ENCODE peak calls at places on chromosomes 12 and 14, in six cellular contexts. S is fibroblast of lung, O is PC-3, R is HCT116, J is kidney, X is mammary epithelial cell. P is an unnamed sample.

GRCh38 chr12:65532162-65532561 is 253.7 kb downstream of the MSRB3 start:
- DNase-seq in X (no peak), J (no peak), O (peak; percentile 16), R (no peak), S (peak; percentile 63), P (peak; percentile 55)

GRCh38 chr12:27331927-27332324 is 710 bp upstream of the BMAL2 start:
- DNase-seq in J (no peak), R (no peak), O (peak; percentile 46), S (no peak), X (peak; percentile 42), P (no peak)

GRCh38 chr12:52182456-52182855 is 9.4 kb downstream of the KRT80 start:
- DNase-seq in J (no peak), X (no peak), S (no peak), R (no peak), O (no peak), P (no peak)

GRCh38 chr12:43501705-43502104 is 50.3 kb downstream of the ADAMTS20 start:
- DNase-seq in S (peak; percentile 2), R (peak; percentile 36), X (peak; percentile 11), O (peak; percentile 47), J (no peak), P (peak; percentile 76)

GRCh38 chr12:90653051-90653450 is 301.9 kb downstream of the CCER1 start:
- DNase-seq in R (no peak), X (peak; percentile 21), J (no peak), O (no peak), S (peak; percentile 37), P (peak; percentile 48)

GRCh38 chr14:71856199-71856919 is 75.9 kb upstream of the RGS6 start:
- DNase-seq in O (no peak), J (no peak), R (no peak), X (peak; percentile 15), S (no peak), P (no peak)

GRCh38 chr12:42410345-42410744 is 84.4 kb downstream of the PPHLN1 start:
- DNase-seq in O (peak; percentile 13), R (no peak), J (no peak), X (no peak), S (peak; percentile 41), P (no peak)

GRCh38 chr14:69260979-69261605 is 1.1 kb downstream of the GALNT16 start:
- DNase-seq in O (peak; percentile 37), R (no peak), X (no peak), J (peak; percentile 77), S (no peak), P (peak; percentile 64)

GRCh38 chr12:78439666-78440065 is 424.9 kb upstream of the SYT1 start:
- DNase-seq in J (no peak), R (no peak), X (no peak), S (no peak), O (no peak), P (no peak)

GRCh38 chr12:122123761-122124145 is 45.2 kb downstream of the MLXIP start:
- DNase-seq in X (no peak), J (peak; percentile 37), R (no peak), S (no peak), O (no peak), P (no peak)

GRCh38 chr14:36947362-36947761 is 225.0 kb downstream of the SLC25A21 start:
- DNase-seq in S (no peak), R (no peak), X (no peak), O (peak; percentile 48), J (no peak), P (no peak)

GRCh38 chr14:68756734-68757133 is 36.1 kb downstream of the ZFP36L1 start:
- DNase-seq in R (no peak), J (no peak), X (peak; percentile 35), O (no peak), S (no peak), P (no peak)

GRCh38 chr14:23817164-23817767 is 136.3 kb upstream of the DHRS4 start:
- DNase-seq in J (no peak), O (no peak), X (no peak), R (no peak), S (no peak), P (no peak)

GRCh38 chr14:69631509-69631908 is 20.1 kb downstream of the SUSD6 start:
- DNase-seq in R (no peak), O (peak; percentile 59), J (no peak), S (peak; percentile 56), X (no peak), P (no peak)

GRCh38 chr12:94445662-94446061 is 14.0 kb downstream of the CEP83 start:
- DNase-seq in R (no peak), O (peak; percentile 34), X (no peak), S (peak; percentile 5), J (no peak), P (no peak)

GRCh38 chr12:106369624-106370346 is 12.2 kb downstream of the POLR3B start:
- DNase-seq in S (peak; percentile 88), R (no peak), O (peak; percentile 86), J (no peak), X (peak; percentile 81), P (peak; percentile 69)

GRCh38 chr12:125329239-125330238 is 264.3 kb downstream of the AACS start:
- DNase-seq in O (no peak), X (no peak), J (no peak), S (peak; percentile 17), R (no peak), P (no peak)

GRCh38 chr12:72141381-72141780 is 130.8 kb upstream of the TRHDE start:
- DNase-seq in O (peak; percentile 61), X (peak; percentile 24), J (no peak), S (peak; percentile 2), R (peak; percentile 22), P (peak; percentile 11)

GRCh38 chr12:132130690-132131089 is 13.4 kb downstream of the DDX51 start:
- DNase-seq in X (no peak), O (no peak), J (no peak), R (no peak), S (no peak), P (no peak)

GRCh38 chr14:52553002-52553670 is 500 bp downstream of the GPR137C start:
- DNase-seq in S (peak; percentile 16), R (no peak), J (peak; percentile 84), X (peak; percentile 25), O (peak; percentile 28), P (peak; percentile 59)

GRCh38 chr14:34241185-34241711 is 220.8 kb downstream of the SPTSSA start:
- DNase-seq in S (no peak), R (no peak), J (no peak), O (no peak), X (no peak), P (no peak)

GRCh38 chr14:89493877-89494634 is 77.0 kb upstream of the FOXN3 start:
- DNase-seq in R (no peak), O (no peak), S (peak; percentile 54), J (no peak), X (no peak), P (no peak)

DNA sequence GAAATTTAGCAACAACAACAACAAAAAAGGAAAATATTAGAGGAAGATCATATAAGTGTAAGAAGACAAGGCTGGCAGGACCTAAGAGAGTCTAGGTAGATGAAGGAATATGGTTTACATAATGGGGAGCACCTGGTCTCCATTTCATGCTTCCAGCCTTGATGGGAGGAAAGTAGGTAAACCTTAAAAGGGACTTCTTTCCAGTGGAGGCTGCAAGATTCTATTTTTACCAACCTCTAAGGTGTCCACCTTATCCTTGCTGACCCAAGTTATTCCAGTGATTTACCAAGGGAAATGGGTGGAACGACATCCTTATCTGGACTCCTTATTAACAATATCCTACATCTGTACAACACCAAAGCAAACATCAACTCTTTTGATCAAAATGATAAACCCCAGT is 30.0 kb downstream of the DAD1 start:
- DNase-seq in J (no peak), X (no peak), O (no peak), R (no peak), S (no peak), P (no peak)
- H3K9ac ChIP-seq in J (no peak overlapping the region), X (no peak overlapping the region), O (no peak overlapping the region), R (no peak overlapping the region), S (no peak overlapping the region), P (no peak overlapping the region)

GRCh38 chr14:21258889-21259787 is 10.1 kb downstream of the HNRNPC start:
- DNase-seq in J (no peak), O (no peak), S (no peak), R (no peak), X (no peak), P (no peak)

GRCh38 chr14:21256539-21257394 is 12.5 kb downstream of the HNRNPC start:
- DNase-seq in O (no peak), X (no peak), R (no peak), S (no peak), J (no peak), P (peak; percentile 36)

GRCh38 chr14:21258194-21258888 is 10.9 kb downstream of the HNRNPC start:
- DNase-seq in X (no peak), O (no peak), J (no peak), R (no peak), S (no peak), P (no peak)

GRCh38 chr14:21255385-21256101 is 13.7 kb downstream of the HNRNPC start:
- DNase-seq in R (no peak), J (no peak), S (peak; percentile 41), O (no peak), X (no peak), P (peak; percentile 62)

GRCh38 chr14:21257395-21258193 is 11.6 kb downstream of the HNRNPC start:
- DNase-seq in X (no peak), O (no peak), S (no peak), R (no peak), J (no peak), P (peak; percentile 61)
- H3K36me3 ChIP-seq in X (peaks cover 45% of the 10 kb centered on the region), O (peaks cover 70% of the 10 kb centered on the region), S (peaks cover 13% of the 10 kb centered on the region), R (peaks cover 70% of the 10 kb centered on the region), J (peaks cover 37% of the 10 kb centered on the region), P (peaks cover 73% of the 10 kb centered on the region)

DNA sequence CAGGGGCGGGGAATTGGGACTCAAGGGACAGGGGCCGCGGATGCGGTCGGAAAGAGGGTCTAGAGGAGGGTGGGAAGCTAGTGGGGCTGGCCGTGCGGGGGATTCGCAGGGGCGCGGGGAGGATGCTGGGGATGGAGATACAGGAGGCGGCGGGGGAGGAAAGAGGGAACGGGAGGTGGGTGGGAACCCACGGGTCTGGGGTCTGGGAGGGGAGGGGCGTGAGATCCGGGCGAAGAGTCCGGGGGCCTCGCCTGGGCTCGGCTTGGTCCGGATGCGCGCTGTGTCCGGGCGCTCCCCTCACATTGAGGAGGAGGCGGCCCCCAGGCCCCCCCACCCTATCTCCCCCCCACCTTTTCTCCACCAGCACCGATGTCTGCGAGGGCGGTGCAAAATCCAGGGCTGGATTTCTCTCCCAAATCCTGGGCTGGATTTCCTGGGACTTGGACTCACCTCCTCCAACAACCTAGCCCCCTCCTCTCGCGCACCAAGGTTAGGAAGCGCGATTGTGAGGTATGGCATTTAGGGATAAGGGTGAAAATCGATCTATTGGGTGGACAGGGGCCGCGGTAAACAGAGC is at the start of gene AGAP2:
- DNase-seq in O (no peak), S (peak; percentile 27), J (no peak), X (no peak), R (no peak), P (no peak)
- H3K4me3 ChIP-seq in O (peak within 1 kb of the TSS; percentile 64), S (no peak within 1 kb of the TSS), J (no peak within 1 kb of the TSS), X (peak within 1 kb of the TSS; percentile 12), R (no peak within 1 kb of the TSS), P (no peak within 1 kb of the TSS)

DNA sequence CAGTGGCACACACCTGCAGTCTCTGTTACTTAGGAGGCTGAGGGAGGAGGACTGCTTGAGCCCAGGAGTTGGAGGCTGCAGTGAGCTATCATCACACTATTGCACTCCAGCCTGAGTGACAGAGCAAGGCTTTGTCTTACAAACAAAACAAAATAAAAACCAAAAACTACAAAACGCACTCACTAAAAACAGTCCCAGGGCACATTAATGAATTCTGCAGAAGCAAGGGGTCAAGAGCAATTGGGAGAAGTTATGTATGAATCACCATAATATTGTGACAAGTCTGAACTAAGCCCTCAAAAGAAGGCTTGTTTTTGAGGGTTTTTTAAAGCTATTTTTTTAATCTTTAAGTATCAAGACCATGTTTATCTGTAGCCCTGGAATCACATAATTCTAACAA is 201.1 kb downstream of the MED13L start:
- DNase-seq in X (peak; percentile 37), R (no peak), J (no peak), O (no peak), S (peak; percentile 34), P (no peak)
- H3K9ac ChIP-seq in X (no peak overlapping the region), R (no peak overlapping the region), J (no peak overlapping the region), O (no peak overlapping the region), S (no peak overlapping the region), P (no peak overlapping the region)

P was measured in adipocyte.